ENCODE peak calls at places on chromosomes 11 and 22, in seven cellular contexts. K is K562, D is neural progenitor cell, Q is mesendoderm, A is fibroblast of lung, B is IMR-90, Y is MM.1S. E is an unnamed sample.

GRCh38 chr11:61158691-61159381 is 2.4 kb downstream of the VPS37C start:
- DNase-seq in K (no peak), D (no peak), Q (peak; percentile 58), A (peak; percentile 77), B (peak; percentile 89), Y (no peak), E (peak; percentile 87)

GRCh38 chr11:112364962-112365481 is 104.4 kb upstream of the PLET1 start:
- DNase-seq in K (no peak), D (no peak), Q (no peak), A (peak; percentile 87), B (peak; percentile 99), Y (no peak), E (no peak)

GRCh38 chr22:39900306-39901227 is at the start of gene GRAP2:
- DNase-seq in K (no peak), D (no peak), Q (no peak), A (no peak), B (no peak), Y (peak; percentile 84), E (no peak)

GRCh38 chr11:130103296-130103814 is 33.7 kb downstream of the APLP2 start:
- DNase-seq in K (no peak), D (no peak), Q (no peak), A (peak; percentile 99), B (peak; percentile 96), Y (no peak), E (peak; percentile 96)

GRCh38 chr22:36343720-36344105 is 44.1 kb downstream of the MYH9 start:
- DNase-seq in K (no peak), D (no peak), Q (no peak), A (no peak), B (no peak), Y (no peak), E (peak; percentile 25)

GRCh38 chr11:77073328-77074001 is 6.7 kb downstream of the CAPN5 start:
- DNase-seq in K (no peak), D (no peak), Q (no peak), A (peak; percentile 93), B (peak; percentile 94), Y (no peak), E (peak; percentile 99)

GRCh38 chr22:35218079-35218478 is 39.2 kb upstream of the HMGXB4 start:
- DNase-seq in K (no peak), D (no peak), Q (no peak), A (peak; percentile 20), B (peak; percentile 8), Y (no peak), E (peak; percentile 18)

GRCh38 chr11:5241461-5241860 is 7.2 kb upstream of the HBD start:
- DNase-seq in K (no peak), D (no peak), Q (no peak), A (no peak), B (no peak), Y (no peak), E (no peak)

GRCh38 chr11:45765836-45766235 is 39.1 kb upstream of the SLC35C1 start:
- DNase-seq in K (no peak), D (no peak), Q (no peak), A (no peak), B (no peak), Y (no peak), E (no peak)

GRCh38 chr11:22787565-22788162 is 41.9 kb downstream of the SVIP start:
- DNase-seq in K (peak; percentile 22), D (peak; percentile 71), Q (peak; percentile 51), A (peak; percentile 30), B (peak; percentile 56), Y (peak; percentile 69), E (no peak)

GRCh38 chr11:28447226-28447625 is 339.0 kb downstream of the METTL15 start:
- DNase-seq in K (no peak), D (no peak), Q (no peak), A (peak; percentile 71), B (peak; percentile 61), Y (no peak), E (no peak)

GRCh38 chr22:50547231-50547851 is 1.6 kb downstream of the KLHDC7B start:
- DNase-seq in K (peak; percentile 45), D (no peak), Q (no peak), A (no peak), B (no peak), Y (no peak), E (peak; percentile 79)

GRCh38 chr22:50544078-50544745 is 1.5 kb upstream of the KLHDC7B start:
- DNase-seq in K (no peak), D (peak; percentile 93), Q (peak; percentile 85), A (peak; percentile 55), B (peak; percentile 49), Y (peak; percentile 83), E (peak; percentile 98)

GRCh38 chr22:50546326-50547230 is 879 bp downstream of the KLHDC7B start:
- DNase-seq in K (peak; percentile 43), D (no peak), Q (no peak), A (no peak), B (no peak), Y (no peak), E (peak; percentile 87)

GRCh38 chr22:50544746-50545253 is 899 bp upstream of the KLHDC7B start:
- DNase-seq in K (no peak), D (no peak), Q (no peak), A (no peak), B (no peak), Y (no peak), E (peak; percentile 79)

DNA sequence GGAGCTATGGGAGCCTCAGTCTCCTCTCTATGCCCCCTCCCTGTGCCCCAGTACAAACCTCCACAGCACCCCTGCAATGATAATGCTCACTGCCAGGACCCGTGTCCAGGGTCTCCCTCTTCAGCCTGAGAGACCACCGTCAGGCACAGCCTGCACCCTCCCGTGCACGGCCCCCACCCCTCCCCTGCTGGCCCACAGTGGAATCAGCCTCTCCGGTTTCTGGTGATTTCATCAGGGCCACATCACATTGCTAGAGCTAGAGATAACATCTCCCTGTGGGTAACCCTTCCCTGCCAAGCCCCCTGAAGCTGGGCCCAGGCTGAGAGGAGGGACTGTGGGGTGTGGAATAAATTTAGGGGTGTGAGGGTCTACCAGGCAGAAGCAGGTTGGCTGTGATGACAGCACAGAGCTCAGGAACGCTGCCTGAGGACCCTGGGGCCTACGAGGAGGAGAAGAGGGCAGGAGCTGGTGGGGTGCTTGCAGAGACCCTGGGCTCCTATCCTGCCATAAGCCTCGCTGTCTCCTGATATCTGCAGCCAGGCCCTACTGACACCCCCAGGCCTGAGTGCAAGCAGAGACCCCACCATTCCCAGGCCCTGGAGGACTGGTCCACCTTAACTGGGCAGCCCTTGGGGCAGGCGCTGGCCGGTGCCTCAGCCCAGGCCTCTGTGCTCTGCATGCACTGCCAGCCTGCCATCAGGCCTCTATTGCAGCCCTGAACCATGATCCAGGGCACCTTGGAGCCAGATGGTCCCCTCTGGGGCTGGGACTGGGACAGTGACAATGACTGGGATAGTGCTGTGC is at the start of gene KLHDC7B:
- DNase-seq in K (no peak), D (no peak), Q (peak; percentile 69), A (no peak), B (peak; percentile 35), Y (no peak), E (peak; percentile 93)
- H3K4me2 ChIP-seq in K (no peak within 1 kb of the TSS), D (no peak within 1 kb of the TSS), Q (no peak within 1 kb of the TSS), A (no peak within 1 kb of the TSS), B (no peak within 1 kb of the TSS), Y (peak within 1 kb of the TSS; percentile 63), E (no peak within 1 kb of the TSS)

GRCh38 chr11:6630632-6631291 is 11.5 kb upstream of the TPP1 start:
- DNase-seq in K (no peak), D (no peak), Q (no peak), A (no peak), B (no peak), Y (no peak), E (no peak)

GRCh38 chr11:6627762-6628241 is 8.6 kb upstream of the TPP1 start:
- DNase-seq in K (no peak), D (no peak), Q (no peak), A (no peak), B (no peak), Y (peak; percentile 57), E (no peak)

GRCh38 chr11:6629892-6630631 is 10.8 kb upstream of the TPP1 start:
- DNase-seq in K (no peak), D (peak; percentile 84), Q (peak; percentile 55), A (no peak), B (no peak), Y (no peak), E (peak; percentile 68)

GRCh38 chr11:6628526-6628925 is 9.3 kb upstream of the TPP1 start:
- DNase-seq in K (no peak), D (no peak), Q (no peak), A (no peak), B (no peak), Y (no peak), E (no peak)

DNA sequence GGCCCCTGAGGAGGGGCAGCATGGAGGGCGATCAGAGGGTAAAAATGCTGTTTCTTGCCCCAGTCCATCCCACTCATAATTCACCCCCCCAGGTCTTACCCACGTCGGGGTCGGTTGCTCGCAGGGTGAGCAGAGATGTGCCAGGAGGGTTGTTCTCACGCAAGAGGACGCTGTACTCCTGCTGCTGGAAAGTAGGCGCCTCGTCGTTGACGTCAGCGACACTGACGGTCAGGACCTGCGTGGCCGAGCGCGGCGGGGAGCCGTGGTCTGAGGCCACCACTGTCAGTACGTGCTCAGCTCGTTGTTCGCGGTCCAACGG is 10.3 kb upstream of the TPP1 start:
- DNase-seq in K (no peak), D (no peak), Q (no peak), A (no peak), B (no peak), Y (no peak), E (no peak)
- H3K4me2 ChIP-seq in K (no peak overlapping the region), D (peak overlapping the region; percentile 91), Q (no peak overlapping the region), A (no peak overlapping the region), B (no peak overlapping the region), Y (no peak overlapping the region), E (no peak overlapping the region)

GRCh38 chr22:31754813-31755212 is 994 bp downstream of the DEPDC5 start:
- DNase-seq in K (no peak), D (no peak), Q (peak; percentile 7), A (no peak), B (no peak), Y (no peak), E (no peak)

GRCh38 chr22:31750365-31751284 is 693 bp upstream of the PRR14L start:
- DNase-seq in K (no peak), D (no peak), Q (no peak), A (no peak), B (no peak), Y (no peak), E (no peak)

GRCh38 chr22:31753005-31753633 is 700 bp upstream of the DEPDC5 start:
- DNase-seq in K (peak; percentile 45), D (peak; percentile 93), Q (peak; percentile 93), A (no peak), B (no peak), Y (no peak), E (peak; percentile 82)

GRCh38 chr22:31752096-31752847 is 1.5 kb upstream of the DEPDC5 start:
- DNase-seq in K (no peak), D (no peak), Q (no peak), A (no peak), B (no peak), Y (no peak), E (no peak)

GRCh38 chr22:31753634-31754471 is at the start of gene DEPDC5:
- DNase-seq in K (peak; percentile 89), D (peak; percentile 97), Q (peak; percentile 98), A (peak; percentile 90), B (peak; percentile 86), Y (peak; percentile 96), E (peak; percentile 98)
- H3K4me2 ChIP-seq in K (peak within 1 kb of the TSS; percentile 99), D (peak within 1 kb of the TSS; percentile 80), Q (peak within 1 kb of the TSS; percentile 95), A (peak within 1 kb of the TSS; percentile 99), B (peak within 1 kb of the TSS; percentile 97), Y (peak within 1 kb of the TSS; percentile 92), E (peak within 1 kb of the TSS; percentile 95)

DNA sequence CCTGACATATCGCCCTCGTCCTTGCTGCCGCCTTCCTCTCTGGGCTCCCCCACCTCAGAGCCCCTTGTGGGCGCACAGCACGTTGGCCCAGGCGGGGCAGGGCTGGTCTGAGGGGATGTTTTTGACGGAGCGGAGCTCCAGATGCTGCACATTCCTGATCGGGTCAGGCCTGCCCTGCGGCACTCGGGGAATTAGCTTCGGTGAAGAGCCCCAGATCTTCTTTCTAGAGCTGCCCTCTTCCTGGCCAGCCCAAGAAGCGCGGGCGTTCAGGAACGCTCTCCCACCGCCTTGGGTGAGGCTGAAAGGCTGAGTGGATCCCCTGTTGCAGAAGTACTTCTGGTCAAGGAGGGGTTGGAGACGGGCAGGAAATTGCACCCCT is 12.1 kb downstream of the YPEL4 start:
- DNase-seq in K (no peak), D (peak; percentile 85), Q (peak; percentile 95), A (no peak), B (no peak), Y (no peak), E (no peak)
- H3K4me2 ChIP-seq in K (no peak overlapping the region), D (peak overlapping the region; percentile 90), Q (peak overlapping the region; percentile 59), A (peak overlapping the region; percentile 95), B (peak overlapping the region; percentile 85), Y (peak overlapping the region; percentile 98), E (peak overlapping the region; percentile 94)

E was measured in osteoblast.